ENCODE peak calls at places on chromosomes 11 and 22, in eight cellular contexts. W, J, E, N, H, F, L and M are unnamed samples.

GRCh38 chr11:61131186-61131585 is 28.9 kb downstream of the CD5 start:
- DNase-seq in L (no peak), J (no peak), F (no peak), H (no peak), E (no peak), N (no peak), W (no peak), M (no peak)

GRCh38 chr22:25892678-25893077 is 150.7 kb downstream of the MYO18B start:
- DNase-seq in N (no peak), H (no peak), L (no peak), W (no peak), J (no peak), F (no peak), E (no peak), M (no peak)

GRCh38 chr11:6006395-6006794 is 351 bp downstream of the OR56A4 start:
- DNase-seq in N (no peak), F (no peak), J (no peak), L (no peak), H (no peak), E (no peak), W (no peak), M (no peak)

GRCh38 chr11:118572075-118572913 is at the start of gene ARCN1:
- DNase-seq in F (peak), E (peak), J (no peak), W (peak), N (peak), L (peak), H (no peak), M (peak)

GRCh38 chr11:94958118-94958517 is 15.2 kb downstream of the CWC15 start:
- DNase-seq in N (no peak), H (no peak), L (peak), E (no peak), J (no peak), F (peak), W (no peak), M (no peak)

GRCh38 chr11:1939006-1939626 is 8.0 kb upstream of the MRPL23 start:
- DNase-seq in H (no peak), L (peak), N (no peak), J (no peak), W (no peak), F (no peak), E (no peak), M (no peak)

GRCh38 chr11:79440451-79441158 is at the start of gene TENM4:
- DNase-seq in N (peak), E (peak), J (no peak), L (peak), W (no peak), H (peak), F (peak), M (peak)

GRCh38 chr22:25663654-25664053 is 78.3 kb upstream of the MYO18B start:
- DNase-seq in W (no peak), F (no peak), H (no peak), L (no peak), J (no peak), N (peak), E (no peak), M (no peak)

GRCh38 chr11:129117595-129118350 is 74.4 kb downstream of the ARHGAP32 start:
- DNase-seq in J (peak), N (peak), F (peak), H (no peak), L (peak), E (peak), W (peak), M (peak)

GRCh38 chr11:68099474-68100405 is 21.4 kb downstream of the CHKA start:
- DNase-seq in W (peak), F (peak), H (no peak), J (peak), N (peak), L (no peak), E (peak), M (peak)

GRCh38 chr11:28566643-28567042 is 458.5 kb downstream of the METTL15 start:
- DNase-seq in H (peak), E (no peak), J (peak), L (peak), W (no peak), F (peak), N (peak), M (peak)

GRCh38 chr22:27501191-27501936 is 300.2 kb downstream of the MN1 start:
- DNase-seq in N (no peak), H (no peak), L (no peak), F (no peak), W (no peak), E (peak), J (no peak), M (no peak)

GRCh38 chr11:223921-224320 is 12.2 kb downstream of the SIRT3 start:
- DNase-seq in L (no peak), F (no peak), W (no peak), J (no peak), E (no peak), H (no peak), N (no peak), M (peak)

GRCh38 chr11:77082838-77083552 is 16.2 kb downstream of the CAPN5 start:
- DNase-seq in F (no peak), E (no peak), H (no peak), J (peak), N (no peak), L (peak), W (peak), M (no peak)

GRCh38 chr22:37896181-37896592 is 9.9 kb upstream of the MICALL1 start:
- DNase-seq in J (no peak), E (no peak), L (no peak), N (no peak), H (no peak), W (peak), F (peak), M (peak)

GRCh38 chr22:39383841-39384625 is 15.5 kb upstream of the TAB1 start:
- DNase-seq in N (no peak), F (no peak), J (no peak), H (no peak), W (no peak), L (peak), E (no peak), M (no peak)

GRCh38 chr11:1437500-1437899 is 47.8 kb downstream of the BRSK2 start:
- DNase-seq in H (no peak), E (no peak), W (no peak), L (peak), J (no peak), N (no peak), F (no peak), M (peak)

GRCh38 chr11:62428871-62429601 is 10.2 kb downstream of the SCGB1A1 start:
- DNase-seq in E (no peak), W (no peak), F (no peak), H (no peak), J (no peak), L (peak), N (no peak), M (peak)

GRCh38 chr11:78158987-78159662 is 19.7 kb upstream of the ALG8 start:
- DNase-seq in J (no peak), W (no peak), L (peak), H (no peak), E (no peak), F (no peak), N (no peak), M (no peak)

GRCh38 chr11:48024635-48025071 is 44.3 kb downstream of the PTPRJ start:
- DNase-seq in E (no peak), W (no peak), N (no peak), J (no peak), H (no peak), F (no peak), L (no peak), M (no peak)

GRCh38 chr11:8810331-8811301 is 100.4 kb upstream of the AKIP1 start:
- DNase-seq in L (peak), H (peak), N (peak), J (peak), E (peak), W (no peak), F (peak), M (peak)

GRCh38 chr11:16776716-16777115 is 38.3 kb downstream of the C11orf58 start:
- DNase-seq in L (peak), F (no peak), J (no peak), W (no peak), H (no peak), E (no peak), N (no peak), M (no peak)

GRCh38 chr22:41898645-41899044 is 16.2 kb downstream of the SHISA8 start:
- DNase-seq in E (no peak), J (no peak), N (no peak), F (no peak), W (no peak), L (no peak), H (no peak), M (no peak)

GRCh38 chr11:108975641-108976071 is 310.8 kb downstream of the DDX10 start:
- DNase-seq in F (no peak), E (peak), L (no peak), H (no peak), W (no peak), N (peak), J (no peak), M (no peak)

GRCh38 chr22:23591203-23591791 is 11.2 kb upstream of the IGLL1 start:
- DNase-seq in W (peak), J (peak), N (no peak), H (no peak), F (peak), E (peak), L (peak), M (peak)

GRCh38 chr11:118275184-118275583 is 11.1 kb upstream of the MPZL2 start:
- DNase-seq in F (peak), N (no peak), W (no peak), E (no peak), L (peak), H (no peak), J (peak), M (no peak)